ENCODE peak calls at places on chromosomes 1 and 21, in eight cellular contexts. Q is fibroblast of lung; A is CD4-positive, alpha-beta memory T cell; D is cardiac muscle cell; N is sigmoid colon; V is endodermal cell; Y is stomach; H is aorta. G is an unnamed sample. For H3K9me3 and H3K4me1, the result is how much of the 10 kb centered on the place peaks cover.

GRCh38 chr1:83818916-83819315 is 180.0 kb downstream of the TTLL7 start:
- DNase-seq in Q (no peak), A (no peak), D (peak), N (no peak), V (no peak), Y (no peak), H (no peak), G (peak)

GRCh38 chr21:27202301-27202700 is 235.4 kb upstream of the ADAMTS5 start:
- DNase-seq in Q (no peak), A (no peak), D (no peak), N (no peak), V (no peak), Y (no peak), H (no peak), G (no peak)

GRCh38 chr1:108082006-108082405 is 117.0 kb upstream of the VAV3 start:
- DNase-seq in Q (peak), A (no peak), D (no peak), N (no peak), V (no peak), Y (no peak), H (no peak), G (no peak)

GRCh38 chr1:213122514-213122929 is 71.5 kb downstream of the RPS6KC1 start:
- DNase-seq in Q (peak), A (peak), D (peak), N (no peak), V (no peak), Y (no peak), H (no peak), G (peak)

GRCh38 chr1:4602536-4603316 is 51.7 kb upstream of the AJAP1 start:
- DNase-seq in Q (no peak), A (no peak), D (no peak), N (peak), V (peak), Y (peak), H (no peak), G (no peak)

GRCh38 chr1:6638226-6638625 is 13.6 kb downstream of the THAP3 start:
- DNase-seq in Q (peak), A (no peak), D (peak), N (peak), V (no peak), Y (no peak), H (peak), G (no peak)

GRCh38 chr1:180185971-180186645 is 31.4 kb downstream of the QSOX1 start:
- DNase-seq in Q (no peak), A (no peak), D (no peak), N (no peak), V (no peak), Y (no peak), H (no peak), G (no peak)

GRCh38 chr1:172360960-172361359 is 59.5 kb upstream of the C1orf105 start:
- DNase-seq in Q (no peak), A (no peak), D (no peak), N (no peak), V (no peak), Y (no peak), H (no peak), G (no peak)

GRCh38 chr1:155910621-155911121 is 478 bp downstream of the RIT1 start:
- DNase-seq in Q (peak), A (no peak), D (peak), N (peak), V (peak), Y (peak), H (no peak), G (peak)

GRCh38 chr21:46188226-46189212 is 4.3 kb upstream of the SPATC1L start:
- DNase-seq in Q (peak), A (no peak), D (peak), N (peak), V (peak), Y (no peak), H (peak), G (peak)

GRCh38 chr1:231357831-231358354 is 19.8 kb downstream of the SPRTN start:
- DNase-seq in Q (peak), A (peak), D (peak), N (peak), V (peak), Y (peak), H (no peak), G (peak)

GRCh38 chr21:31176725-31177124 is 138.4 kb upstream of the KRTAP19-8 start:
- DNase-seq in Q (peak), A (no peak), D (no peak), N (no peak), V (no peak), Y (no peak), H (no peak), G (no peak)

GRCh38 chr1:180231506-180232420 is 1.7 kb downstream of the LHX4 start:
- DNase-seq in Q (peak), A (no peak), D (peak), N (peak), V (peak), Y (no peak), H (no peak), G (peak)

GRCh38 chr1:186155594-186155993 is 219.5 kb downstream of the TPR start:
- DNase-seq in Q (peak), A (no peak), D (peak), N (no peak), V (no peak), Y (no peak), H (no peak), G (peak)

GRCh38 chr1:8687053-8687452 is 130.4 kb downstream of the RERE start:
- DNase-seq in Q (no peak), A (no peak), D (peak), N (no peak), V (no peak), Y (peak), H (no peak), G (no peak)

GRCh38 chr1:239719642-239720258 is 333.4 kb downstream of the CHRM3 start:
- DNase-seq in Q (no peak), A (peak), D (no peak), N (no peak), V (no peak), Y (no peak), H (no peak), G (no peak)

GRCh38 chr1:154485106-154485505 is 16.9 kb upstream of the TDRD10 start:
- DNase-seq in Q (no peak), A (no peak), D (peak), N (no peak), V (no peak), Y (peak), H (peak), G (no peak)

GRCh38 chr1:36494971-36495370 is 12.3 kb upstream of the CSF3R start:
- DNase-seq in Q (no peak), A (no peak), D (no peak), N (peak), V (peak), Y (no peak), H (no peak), G (no peak)

GRCh38 chr1:1437033-1437903 is 1.8 kb downstream of the VWA1 start:
- DNase-seq in Q (no peak), A (no peak), D (no peak), N (no peak), V (no peak), Y (no peak), H (no peak), G (no peak)

GRCh38 chr1:245999697-246000637 is 507.1 kb downstream of the SMYD3 start:
- DNase-seq in Q (no peak), A (no peak), D (no peak), N (no peak), V (no peak), Y (no peak), H (no peak), G (no peak)

GRCh38 chr1:28898267-28898955 is 16.0 kb upstream of the EPB41 start:
- DNase-seq in Q (no peak), A (no peak), D (no peak), N (no peak), V (no peak), Y (no peak), H (no peak), G (no peak)

GRCh38 chr1:23529146-23530088 is 1.6 kb downstream of the E2F2 start:
- DNase-seq in Q (no peak), A (no peak), D (no peak), N (no peak), V (no peak), Y (no peak), H (no peak), G (no peak)

DNA sequence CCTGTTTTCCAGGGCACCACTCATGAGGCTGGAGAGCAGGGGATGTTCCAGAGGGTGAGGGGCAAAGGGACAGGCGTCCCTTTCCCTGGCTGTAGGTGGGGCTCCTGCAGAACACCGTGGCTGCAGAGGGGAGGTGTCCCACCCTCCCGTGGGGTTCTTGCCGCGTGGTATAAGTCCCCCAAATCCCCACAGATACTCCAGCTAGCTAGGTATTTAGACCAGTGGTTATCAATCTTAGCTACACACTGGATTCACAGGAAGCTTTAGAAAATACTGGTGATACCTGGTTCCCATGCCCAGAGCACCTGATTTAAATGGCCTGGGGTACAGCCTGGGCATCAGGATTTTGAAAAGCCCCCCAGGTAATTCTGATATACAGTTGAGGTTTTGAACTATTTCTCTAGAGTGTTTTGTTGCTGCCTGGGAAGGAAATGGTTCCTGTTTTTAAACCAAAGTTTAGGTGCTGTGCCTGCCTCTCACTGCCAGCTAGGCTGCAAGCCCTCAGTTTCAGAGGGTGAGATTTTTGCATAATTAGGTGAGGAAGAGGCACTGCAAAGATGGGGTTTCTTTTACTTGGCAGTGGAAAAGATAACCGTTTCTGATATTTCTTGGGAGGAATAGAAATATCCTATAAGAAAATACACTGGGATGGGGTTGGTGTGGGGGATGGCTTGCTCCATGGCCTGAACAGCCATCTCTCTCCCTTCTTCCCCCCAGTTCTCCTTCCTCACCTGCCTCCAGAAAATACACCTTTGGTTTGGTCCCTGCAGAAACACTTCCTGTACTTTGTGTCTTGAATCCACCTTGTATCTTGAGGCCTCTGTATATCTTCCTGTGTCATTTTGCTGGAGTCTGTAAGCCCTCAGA is 51.7 kb downstream of the RASSF5 start:
- DNase-seq in Q (no peak), A (peak), D (no peak), N (no peak), V (no peak), Y (no peak), H (no peak), G (no peak)
- H3K9me3 ChIP-seq in Q (under half), A (under half), D (under half), N (under half), V (under half), Y (under half), H (under half), G (under half)

GRCh38 chr1:201378804-201379203 is 1.3 kb upstream of the TNNT2 start:
- DNase-seq in Q (no peak), A (no peak), D (no peak), N (no peak), V (no peak), Y (no peak), H (no peak), G (no peak)

GRCh38 chr1:201376464-201377374 is 761 bp downstream of the TNNT2 start:
- DNase-seq in Q (peak), A (no peak), D (peak), N (no peak), V (peak), Y (peak), H (no peak), G (peak)

GRCh38 chr1:201379733-201380242 is 2.3 kb upstream of the TNNT2 start:
- DNase-seq in Q (no peak), A (no peak), D (no peak), N (no peak), V (no peak), Y (no peak), H (no peak), G (no peak)

GRCh38 chr1:201376107-201376463 is 1.4 kb downstream of the TNNT2 start:
- DNase-seq in Q (no peak), A (no peak), D (no peak), N (no peak), V (no peak), Y (no peak), H (no peak), G (no peak)

DNA sequence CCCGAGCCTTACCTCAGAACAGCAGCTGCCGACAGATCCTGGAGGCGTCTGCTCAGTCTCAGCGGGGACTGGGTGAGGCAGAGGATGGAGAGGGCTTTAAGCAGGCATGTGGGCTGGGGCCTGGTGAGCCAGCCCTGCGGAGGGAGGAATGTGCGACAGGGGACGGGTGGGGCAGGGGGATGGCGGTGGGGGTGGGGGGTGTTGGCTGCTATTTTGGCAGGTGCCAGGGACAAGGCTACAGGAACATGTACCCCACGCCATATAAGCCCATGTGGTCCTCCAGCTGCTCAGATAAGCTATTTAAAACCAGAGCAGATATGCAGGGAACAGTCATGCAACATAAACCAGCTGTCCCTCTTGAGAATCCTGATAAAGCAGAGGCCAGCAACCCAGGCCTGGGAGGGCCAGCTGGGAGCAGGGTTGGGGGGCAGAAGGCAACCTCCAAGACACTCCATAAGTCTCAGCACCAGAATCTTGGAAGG is at the start of gene TNNT2:
- DNase-seq in Q (no peak), A (no peak), D (peak), N (no peak), V (no peak), Y (no peak), H (no peak), G (no peak)
- H3K4me3 ChIP-seq in Q (no peak), A (no peak), D (peak), N (no peak), V (no peak), Y (no peak), H (no peak), G (no peak)

DNA sequence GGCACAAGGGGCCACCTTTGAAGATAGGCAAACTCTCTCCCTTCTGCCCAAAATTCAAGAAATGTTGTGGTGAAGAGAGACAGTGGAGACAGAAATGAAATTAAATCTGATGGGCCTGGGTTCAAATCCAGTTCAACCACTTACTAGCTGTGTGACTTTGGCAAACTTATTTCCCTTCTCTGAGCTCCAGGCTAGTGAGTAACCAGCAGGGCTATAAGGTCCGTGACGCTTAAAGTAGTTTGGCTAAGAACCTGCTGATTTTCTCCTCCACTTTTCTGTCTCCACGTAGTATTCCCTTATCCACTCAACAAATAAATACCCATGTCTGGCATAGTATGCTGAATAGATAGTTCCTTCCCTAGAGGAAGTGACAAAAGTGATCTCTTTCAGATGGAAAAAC is 1.9 kb downstream of the SLC2A1 start:
- DNase-seq in Q (no peak), A (no peak), D (no peak), N (no peak), V (no peak), Y (no peak), H (no peak), G (no peak)
- H3K4me1 ChIP-seq in Q (under half), A (half or more), D (under half), N (under half), V (under half), Y (under half), H (under half), G (under half)

GRCh38 chr1:248417854-248418253 is 15.0 kb downstream of the OR2T1 start:
- DNase-seq in Q (no peak), A (no peak), D (no peak), N (no peak), V (no peak), Y (no peak), H (no peak), G (no peak)
- H3K9me3 ChIP-seq in Q (under half), A (under half), D (under half), N (under half), V (half or more), Y (under half), H (under half), G (under half)

GRCh38 chr1:236685205-236685916 is 938 bp upstream of the ACTN2 start:
- DNase-seq in Q (no peak), A (no peak), D (no peak), N (no peak), V (no peak), Y (no peak), H (no peak), G (no peak)
- H3K4me3 ChIP-seq in Q (no peak), A (no peak), D (no peak), N (no peak), V (no peak), Y (no peak), H (no peak), G (no peak)

GRCh38 chr21:39181205-39181818 is 1.9 kb downstream of the PSMG1 start:
- DNase-seq in Q (no peak), A (no peak), D (no peak), N (no peak), V (no peak), Y (no peak), H (no peak), G (no peak)

GRCh38 chr21:39183272-39184049 is at the start of gene PSMG1:
- DNase-seq in Q (peak), A (peak), D (peak), N (peak), V (peak), Y (peak), H (peak), G (peak)

GRCh38 chr21:39180429-39181019 is 2.7 kb downstream of the PSMG1 start:
- DNase-seq in Q (no peak), A (no peak), D (peak), N (no peak), V (no peak), Y (no peak), H (no peak), G (no peak)

GRCh38 chr21:39182484-39183271 is 573 bp downstream of the PSMG1 start:
- DNase-seq in Q (no peak), A (no peak), D (peak), N (peak), V (no peak), Y (no peak), H (no peak), G (no peak)

GRCh38 chr21:39182016-39182415 is 1.2 kb downstream of the PSMG1 start:
- DNase-seq in Q (no peak), A (no peak), D (no peak), N (no peak), V (no peak), Y (no peak), H (no peak), G (no peak)
- H3K4me1 ChIP-seq in Q (under half), A (under half), D (under half), N (under half), V (under half), Y (under half), H (under half), G (under half)

DNA sequence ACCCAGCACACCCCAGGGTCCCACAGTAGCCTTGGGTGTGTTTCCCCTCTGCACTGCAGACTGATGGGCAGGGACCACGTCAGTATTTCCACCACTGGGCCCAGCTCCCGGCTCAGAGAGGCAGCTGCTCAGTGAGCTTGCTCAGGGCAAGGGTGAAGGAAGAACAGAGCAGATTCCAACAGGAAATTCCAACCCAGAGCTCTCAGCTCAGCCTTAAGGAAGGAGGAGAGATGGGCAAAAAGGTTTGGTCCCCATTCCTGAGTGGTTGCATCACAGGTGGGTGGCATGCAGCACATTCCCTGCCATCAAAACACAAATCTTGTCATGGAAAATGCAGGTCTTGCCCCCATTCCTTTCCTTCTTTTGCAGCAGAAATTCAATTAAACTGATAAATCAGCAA is 315.5 kb downstream of the DSCAM start:
- DNase-seq in Q (peak), A (no peak), D (no peak), N (no peak), V (no peak), Y (no peak), H (no peak), G (no peak)
- H3K9me3 ChIP-seq in Q (under half), A (under half), D (under half), N (under half), V (under half), Y (under half), H (under half), G (under half)

GRCh38 chr1:229130028-229130668 is 140.8 kb upstream of the RAB4A start:
- DNase-seq in Q (no peak), A (peak), D (no peak), N (peak), V (no peak), Y (peak), H (no peak), G (no peak)
- H3K4me3 ChIP-seq in Q (no peak), A (peak), D (no peak), N (no peak), V (no peak), Y (no peak), H (no peak), G (no peak)

DNA sequence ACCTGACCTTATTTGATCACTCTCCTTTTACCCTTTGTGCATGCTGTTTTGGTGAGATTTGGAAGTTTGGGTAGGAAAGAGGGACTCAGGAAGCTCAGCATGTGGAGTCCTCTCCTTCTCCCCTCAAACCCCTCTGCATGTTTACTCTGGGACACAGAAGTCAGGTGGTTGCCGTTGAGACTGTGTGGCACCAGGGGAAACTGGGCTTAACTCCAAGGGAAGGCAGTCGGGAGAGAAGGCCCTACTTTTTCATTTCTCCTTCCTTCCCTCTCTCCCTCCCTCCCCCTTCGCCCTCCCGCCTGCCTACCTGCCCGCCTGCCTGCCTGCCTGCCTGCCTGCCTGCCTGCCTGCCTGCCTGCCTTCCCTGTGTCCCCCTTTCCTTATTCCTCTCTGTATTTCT is 34.8 kb upstream of the TTC22 start:
- DNase-seq in Q (no peak), A (no peak), D (no peak), N (no peak), V (peak), Y (peak), H (no peak), G (no peak)
- H3K4me1 ChIP-seq in Q (under half), A (under half), D (under half), N (under half), V (under half), Y (under half), H (under half), G (under half)

G was measured in HAP-1.